ENCODE peak calls at places on chromosomes 3 and 15, in eight cellular contexts. Y is esophagus squamous epithelium, L is ovary, G is GM12892, O is heart left ventricle, I is transverse colon, F is GM12891, Z is body of pancreas. E is an unnamed sample.

GRCh38 chr15:88450125-88450798 is 16.9 kb downstream of the MRPL46 start:
- DNase-seq in I (peak; percentile 62), G (peak; percentile 49), O (peak; percentile 61), Z (peak; percentile 61), L (no peak), F (peak; percentile 56), Y (no peak), E (peak; percentile 38)

GRCh38 chr15:84822774-84823579 is 5.8 kb downstream of the ALPK3 start:
- DNase-seq in G (no peak), L (peak; percentile 11), Y (no peak), F (no peak), Z (no peak), I (no peak), O (no peak), E (no peak)

GRCh38 chr3:106837616-106838015 is 539.6 kb upstream of the CCDC54 start:
- DNase-seq in G (no peak), I (no peak), L (no peak), Y (no peak), O (no peak), F (no peak), Z (no peak), E (no peak)

GRCh38 chr3:63051920-63052319 is 176.7 kb upstream of the CADPS start:
- DNase-seq in F (no peak), L (no peak), Y (no peak), Z (peak; percentile 11), G (no peak), I (peak; percentile 21), O (no peak), E (no peak)

GRCh38 chr3:73516656-73517055 is 108.1 kb downstream of the PDZRN3 start:
- DNase-seq in L (no peak), G (no peak), I (peak; percentile 70), Z (peak; percentile 69), Y (no peak), F (no peak), O (no peak), E (no peak)

GRCh38 chr3:12371525-12372140 is 82.8 kb downstream of the PPARG start:
- DNase-seq in Z (peak; percentile 20), L (peak; percentile 34), O (peak; percentile 42), I (no peak), F (no peak), Y (no peak), G (no peak), E (no peak)

GRCh38 chr15:71568226-71568625 is 242.1 kb upstream of the NR2E3 start:
- DNase-seq in I (no peak), G (no peak), F (no peak), O (no peak), Z (no peak), L (no peak), Y (no peak), E (no peak)

GRCh38 chr15:50257924-50258323 is 7.6 kb downstream of the HDC start:
- DNase-seq in O (no peak), Z (no peak), L (no peak), F (no peak), Y (no peak), G (no peak), I (no peak), E (no peak)

GRCh38 chr3:172869356-172869755 is 118.8 kb downstream of the ECT2 start:
- DNase-seq in L (no peak), G (no peak), Y (no peak), O (no peak), I (peak; percentile 18), Z (no peak), F (no peak), E (no peak)

GRCh38 chr3:4531478-4532025 is 38.4 kb downstream of the ITPR1 start:
- DNase-seq in L (no peak), I (no peak), G (no peak), Z (no peak), Y (no peak), O (peak; percentile 34), F (no peak), E (peak; percentile 27)

GRCh38 chr3:76199382-76199781 is 414.0 kb upstream of the ZNF717 start:
- DNase-seq in F (no peak), G (no peak), I (no peak), O (no peak), L (no peak), Y (no peak), Z (no peak), E (no peak)

GRCh38 chr15:64842986-64843561 is 1.4 kb downstream of the PLEKHO2 start:
- DNase-seq in F (no peak), L (no peak), I (peak; percentile 53), Y (no peak), G (no peak), O (peak; percentile 79), Z (peak; percentile 39), E (no peak)

GRCh38 chr15:64843996-64844395 is 2.3 kb downstream of the PLEKHO2 start:
- DNase-seq in O (no peak), L (no peak), G (no peak), Y (no peak), Z (no peak), F (no peak), I (no peak), E (no peak)

GRCh38 chr15:64842099-64842940 is 605 bp downstream of the PLEKHO2 start:
- DNase-seq in Y (no peak), L (no peak), O (no peak), Z (no peak), G (no peak), F (no peak), I (no peak), E (no peak)

GRCh38 chr15:64844576-64845140 is 2.9 kb downstream of the PLEKHO2 start:
- DNase-seq in I (no peak), Y (no peak), L (no peak), F (no peak), G (no peak), Z (no peak), O (no peak), E (no peak)

GRCh38 chr15:64841258-64842098 is at the start of gene PLEKHO2:
- DNase-seq in L (peak; percentile 96), Y (peak; percentile 74), I (peak; percentile 95), Z (peak; percentile 93), G (peak; percentile 91), O (peak; percentile 98), F (peak; percentile 89), E (peak; percentile 83)
- TF ChIP-seq POLR2A in L (peak; percentile 85), Y (peak; percentile 85), I (peak; percentile 72), Z (peak; percentile 62), G (peak; percentile 88), O (peak; percentile 89), F (peak; percentile 78), E (peak; percentile 96)

DNA sequence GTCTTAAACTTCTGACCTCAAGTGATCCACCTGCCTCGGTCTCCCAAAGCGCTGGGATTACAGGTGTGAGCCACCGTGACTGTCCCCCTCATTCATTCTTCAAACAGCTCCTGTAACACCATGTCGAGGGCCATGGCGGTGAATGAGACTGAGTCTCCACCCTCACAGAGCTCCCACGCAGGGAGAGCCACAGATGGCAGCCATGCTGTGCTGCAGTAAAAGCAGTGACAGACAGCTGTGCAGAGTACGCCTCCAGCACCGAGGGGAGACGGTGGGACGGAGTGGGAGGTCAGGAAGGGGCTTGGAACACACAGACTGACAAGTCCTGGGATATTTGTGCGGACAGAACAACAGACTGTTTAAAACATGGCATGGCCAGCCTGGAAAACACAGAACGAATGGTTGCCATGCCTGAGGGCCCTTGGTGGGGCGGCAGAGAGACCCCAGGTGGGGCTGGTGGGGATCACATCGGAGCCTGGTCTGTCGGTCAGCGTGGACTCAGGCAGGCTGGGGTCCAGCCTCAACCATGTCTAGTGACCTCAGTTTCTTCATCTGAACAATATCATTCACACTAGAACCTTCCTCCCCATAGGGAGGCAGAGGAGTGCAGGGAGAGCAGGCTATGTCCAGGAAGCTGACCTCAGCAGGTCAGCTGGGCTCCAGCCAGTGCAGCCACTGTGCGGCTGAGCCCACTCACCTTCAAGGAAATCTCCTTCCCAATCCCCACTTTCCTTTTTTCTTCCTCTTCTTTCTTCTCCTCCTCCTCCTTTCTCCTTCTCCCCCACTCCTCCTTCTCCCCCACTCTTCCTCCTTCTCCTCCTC is 20.6 kb upstream of the LCTL start:
- DNase-seq in G (no peak), Z (no peak), Y (no peak), I (no peak), L (no peak), F (no peak), O (no peak), E (no peak)
- TF ChIP-seq POLR2A in G (no peak), Z (no peak), Y (no peak), I (no peak), L (no peak), F (no peak), O (no peak), E (no peak)

DNA sequence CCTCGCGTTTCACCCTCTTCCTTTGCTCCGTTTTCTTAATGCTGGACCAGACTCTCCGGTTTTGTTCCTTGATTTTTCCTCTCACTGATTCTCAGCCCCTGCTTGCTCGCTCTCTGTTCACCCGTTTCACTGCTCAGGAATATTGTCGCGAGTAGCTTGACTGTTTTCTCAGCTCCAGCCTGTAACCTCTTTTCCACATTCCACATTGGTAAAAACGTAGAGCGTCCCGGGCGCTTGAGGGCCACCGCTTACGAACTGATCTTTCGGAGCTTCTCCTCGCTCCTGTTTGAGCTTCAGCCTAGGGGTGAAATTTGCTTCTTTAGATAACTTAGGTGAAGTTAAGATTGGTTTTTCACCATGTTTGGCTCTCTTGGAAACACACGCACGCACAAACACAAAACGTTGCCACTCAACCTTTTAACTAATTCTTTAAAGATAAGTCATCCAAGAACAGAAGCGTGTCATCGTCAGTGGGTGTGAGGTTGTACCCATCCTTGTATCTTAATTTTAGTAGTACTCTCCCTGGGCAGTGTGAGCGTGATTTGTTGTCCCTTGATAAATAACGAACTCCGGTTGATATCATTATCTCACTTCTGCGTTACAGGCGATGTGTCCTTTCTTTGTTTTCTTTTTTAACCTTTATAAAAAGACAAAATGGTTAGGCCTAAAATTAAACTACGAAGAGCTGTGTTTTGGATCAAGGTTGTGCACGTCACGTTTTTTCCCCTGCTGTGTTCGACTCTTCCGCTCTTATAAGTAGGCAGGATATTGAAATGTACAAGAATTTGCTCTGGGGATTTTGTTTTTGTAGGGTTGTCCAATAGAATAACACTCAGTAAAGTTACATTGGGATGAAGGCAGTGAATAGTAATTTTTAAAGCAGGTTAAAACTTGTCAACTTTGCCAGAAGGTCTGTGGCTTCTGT is 1.1 kb downstream of the PAK2 start:
- DNase-seq in I (no peak), O (no peak), Y (no peak), F (no peak), Z (peak; percentile 28), G (no peak), L (no peak), E (no peak)
- TF ChIP-seq POLR2A in I (no peak), O (no peak), Y (no peak), F (no peak), Z (no peak), G (no peak), L (no peak), E (no peak)

GRCh38 chr15:63059075-63059474 is 16.5 kb downstream of the TPM1 start:
- DNase-seq in I (no peak), Z (no peak), O (no peak), L (no peak), G (no peak), F (no peak), Y (no peak), E (no peak)

GRCh38 chr15:63056843-63057242 is 14.3 kb downstream of the TPM1 start:
- DNase-seq in O (peak; percentile 63), L (peak; percentile 89), I (peak; percentile 53), G (no peak), Z (peak; percentile 58), F (no peak), Y (no peak), E (no peak)

GRCh38 chr15:63059573-63060216 is 17.1 kb downstream of the TPM1 start:
- DNase-seq in O (no peak), Y (no peak), F (no peak), G (no peak), L (no peak), Z (no peak), I (no peak), E (no peak)

GRCh38 chr15:63054985-63055384 is 12.4 kb downstream of the TPM1 start:
- DNase-seq in F (no peak), I (no peak), Z (no peak), L (no peak), O (no peak), Y (no peak), G (no peak), E (no peak)

GRCh38 chr15:63057454-63058335 is 15.1 kb downstream of the TPM1 start:
- DNase-seq in O (no peak), F (no peak), I (no peak), G (no peak), Y (no peak), L (no peak), Z (no peak), E (no peak)
- TF ChIP-seq POLR2A in O (no peak), F (no peak), I (no peak), G (no peak), Y (no peak), L (no peak), Z (no peak), E (no peak)